ENCODE peak calls at places on chromosomes 13 and 19, in four cellular contexts. O is IMR-90; J is EL; M is naive thymus-derived CD8-positive, alpha-beta T cell. P is an unnamed sample.

GRCh38 chr13:49443327-49443688 is 556 bp downstream of the CAB39L start:
- DNase-seq in O (peak), J (peak), M (peak), P (no peak)

GRCh38 chr19:2797280-2797679 is 12.0 kb downstream of the THOP1 start:
- DNase-seq in O (no peak), J (no peak), M (no peak), P (no peak)

GRCh38 chr13:25462301-25463125 is 90.7 kb downstream of the ATP8A2 start:
- DNase-seq in O (no peak), M (no peak), J (peak), P (no peak)

GRCh38 chr19:17909017-17909732 is 23.6 kb upstream of the CCDC124 start:
- DNase-seq in M (no peak), J (no peak), O (no peak), P (no peak)

GRCh38 chr13:113142876-113143275 is 15.6 kb upstream of the PROZ start:
- DNase-seq in O (no peak), J (no peak), M (no peak), P (no peak)

GRCh38 chr19:4012092-4012974 is 4.8 kb downstream of the PIAS4 start:
- DNase-seq in O (no peak), M (no peak), J (no peak), P (no peak)

GRCh38 chr19:18098891-18099622 is 1.5 kb downstream of the MAST3 start:
- DNase-seq in M (peak), O (no peak), J (no peak), P (no peak)

GRCh38 chr19:16381756-16382401 is 57.3 kb downstream of the KLF2 start:
- DNase-seq in M (no peak), O (no peak), J (no peak), P (peak)

GRCh38 chr19:58409010-58409790 is 751 bp downstream of the ZNF584 start:
- DNase-seq in J (peak), O (peak), M (no peak), P (no peak)

GRCh38 chr19:37979547-37980082 is 72.6 kb downstream of the SIPA1L3 start:
- DNase-seq in O (no peak), M (no peak), J (no peak), P (no peak)

GRCh38 chr19:610801-611505 is 21.3 kb downstream of the HCN2 start:
- DNase-seq in O (peak), J (peak), M (peak), P (no peak)

GRCh38 chr13:33764716-33765115 is 53.2 kb upstream of the RFC3 start:
- DNase-seq in J (no peak), O (no peak), M (no peak), P (no peak)

GRCh38 chr19:17149393-17150135 is 65.6 kb upstream of the USE1 start:
- DNase-seq in O (no peak), J (no peak), M (no peak), P (no peak)

GRCh38 chr13:40789275-40790231 is at the start of gene SLC25A15:
- DNase-seq in O (peak), M (peak), J (peak), P (peak)

P was measured in globus pallidus.